ENCODE peak calls at places on chromosomes 3 and 15, in seven cellular contexts. One of them, this sample, is unnamed.

GRCh38 chr15:84878504-84878903 is 6.0 kb upstream of the SLC28A1 start:
- DNase-seq in IMR-90: peak
- DNase-seq in trophoblast cell: peak
- DNase-seq in H1: peak
- DNase-seq in mesenchymal stem cell: peak
- DNase-seq in mesendoderm: peak
- DNase-seq in H9: peak
- DNase-seq in this sample: peak

GRCh38 chr15:76393614-76394013 is 57.0 kb downstream of the ISL2 start:
- DNase-seq in mesendoderm: peak
- DNase-seq in H9: no peak
- DNase-seq in H1: no peak
- DNase-seq in IMR-90: peak
- DNase-seq in trophoblast cell: no peak
- DNase-seq in mesenchymal stem cell: no peak
- DNase-seq in this sample: no peak

GRCh38 chr3:177443469-177443868 is 246.2 kb upstream of the TBL1XR1 start:
- DNase-seq in trophoblast cell: no peak
- DNase-seq in IMR-90: peak
- DNase-seq in mesendoderm: peak
- DNase-seq in mesenchymal stem cell: no peak
- DNase-seq in H9: no peak
- DNase-seq in H1: no peak
- DNase-seq in this sample: no peak

GRCh38 chr15:73681856-73682596 is 2.2 kb upstream of the CD276 start:
- DNase-seq in mesendoderm: no peak
- DNase-seq in IMR-90: no peak
- DNase-seq in H1: no peak
- DNase-seq in mesenchymal stem cell: peak
- DNase-seq in trophoblast cell: no peak
- DNase-seq in H9: no peak
- DNase-seq in this sample: no peak

GRCh38 chr3:23238578-23238977 is 35.5 kb downstream of the UBE2E2 start:
- DNase-seq in H1: no peak
- DNase-seq in trophoblast cell: no peak
- DNase-seq in IMR-90: no peak
- DNase-seq in mesenchymal stem cell: no peak
- DNase-seq in H9: no peak
- DNase-seq in mesendoderm: no peak
- DNase-seq in this sample: no peak

GRCh38 chr3:128344046-128344368 is 122.7 kb downstream of the DNAJB8 start:
- DNase-seq in mesenchymal stem cell: no peak
- DNase-seq in H1: no peak
- DNase-seq in mesendoderm: no peak
- DNase-seq in IMR-90: no peak
- DNase-seq in H9: no peak
- DNase-seq in trophoblast cell: peak
- DNase-seq in this sample: no peak

GRCh38 chr3:62835594-62836236 is 39.5 kb downstream of the CADPS start:
- DNase-seq in H1: no peak
- DNase-seq in mesendoderm: no peak
- DNase-seq in IMR-90: no peak
- DNase-seq in H9: no peak
- DNase-seq in trophoblast cell: no peak
- DNase-seq in mesenchymal stem cell: no peak
- DNase-seq in this sample: no peak

GRCh38 chr3:111998661-111999641 is at the start of gene TAGLN3:
- DNase-seq in H9: peak
- DNase-seq in IMR-90: no peak
- DNase-seq in H1: no peak
- DNase-seq in mesendoderm: peak
- DNase-seq in trophoblast cell: no peak
- DNase-seq in mesenchymal stem cell: peak
- DNase-seq in this sample: peak

GRCh38 chr3:57694146-57694545 is 1.3 kb upstream of the DENND6A start:
- DNase-seq in IMR-90: no peak
- DNase-seq in H1: no peak
- DNase-seq in mesendoderm: no peak
- DNase-seq in H9: no peak
- DNase-seq in trophoblast cell: no peak
- DNase-seq in mesenchymal stem cell: no peak
- DNase-seq in this sample: no peak

GRCh38 chr3:23991236-23992050 is 46.4 kb downstream of the NR1D2 start:
- DNase-seq in mesenchymal stem cell: peak
- DNase-seq in H9: no peak
- DNase-seq in mesendoderm: no peak
- DNase-seq in H1: no peak
- DNase-seq in trophoblast cell: no peak
- DNase-seq in IMR-90: peak
- DNase-seq in this sample: no peak

GRCh38 chr3:24237971-24238767 is 256.5 kb downstream of the THRB start:
- DNase-seq in trophoblast cell: peak
- DNase-seq in mesendoderm: peak
- DNase-seq in IMR-90: peak
- DNase-seq in H9: peak
- DNase-seq in H1: peak
- DNase-seq in mesenchymal stem cell: peak
- DNase-seq in this sample: peak

GRCh38 chr3:184005981-184006507 is 11.6 kb downstream of the ABCC5 start:
- DNase-seq in H1: no peak
- DNase-seq in IMR-90: peak
- DNase-seq in H9: peak
- DNase-seq in trophoblast cell: no peak
- DNase-seq in mesenchymal stem cell: peak
- DNase-seq in mesendoderm: peak
- DNase-seq in this sample: no peak

GRCh38 chr15:63881431-63881830 is 47.7 kb upstream of the HERC1 start:
- DNase-seq in IMR-90: no peak
- DNase-seq in H1: no peak
- DNase-seq in mesenchymal stem cell: no peak
- DNase-seq in mesendoderm: no peak
- DNase-seq in trophoblast cell: no peak
- DNase-seq in H9: no peak
- DNase-seq in this sample: no peak

GRCh38 chr3:184889312-184889904 is 77.4 kb downstream of the VPS8 start:
- DNase-seq in H1: no peak
- DNase-seq in mesendoderm: peak
- DNase-seq in trophoblast cell: no peak
- DNase-seq in IMR-90: no peak
- DNase-seq in H9: no peak
- DNase-seq in mesenchymal stem cell: no peak
- DNase-seq in this sample: no peak

GRCh38 chr3:138775254-138775595 is 59.5 kb downstream of the PIK3CB start:
- DNase-seq in IMR-90: no peak
- DNase-seq in mesenchymal stem cell: no peak
- DNase-seq in trophoblast cell: no peak
- DNase-seq in H9: no peak
- DNase-seq in H1: no peak
- DNase-seq in mesendoderm: no peak
- DNase-seq in this sample: no peak

GRCh38 chr15:71784719-71785118 is 25.6 kb upstream of the NR2E3 start:
- DNase-seq in H9: no peak
- DNase-seq in trophoblast cell: no peak
- DNase-seq in mesenchymal stem cell: no peak
- DNase-seq in mesendoderm: peak
- DNase-seq in IMR-90: no peak
- DNase-seq in H1: no peak
- DNase-seq in this sample: no peak

GRCh38 chr3:197132916-197133530 is 103.4 kb upstream of the MELTF start:
- DNase-seq in H9: no peak
- DNase-seq in mesenchymal stem cell: peak
- DNase-seq in H1: no peak
- DNase-seq in trophoblast cell: no peak
- DNase-seq in IMR-90: no peak
- DNase-seq in mesendoderm: no peak
- DNase-seq in this sample: no peak

GRCh38 chr3:187490366-187490765 is 122.2 kb downstream of the RTP4 start:
- DNase-seq in IMR-90: no peak
- DNase-seq in mesenchymal stem cell: peak
- DNase-seq in mesendoderm: no peak
- DNase-seq in H9: no peak
- DNase-seq in trophoblast cell: no peak
- DNase-seq in H1: no peak
- DNase-seq in this sample: no peak

GRCh38 chr3:65230251-65231140 is 542.7 kb upstream of the ADAMTS9 start:
- DNase-seq in H9: no peak
- DNase-seq in H1: no peak
- DNase-seq in mesendoderm: no peak
- DNase-seq in trophoblast cell: no peak
- DNase-seq in mesenchymal stem cell: peak
- DNase-seq in IMR-90: no peak
- DNase-seq in this sample: no peak

GRCh38 chr3:101303089-101303731 is 17.2 kb downstream of the IMPG2 start:
- DNase-seq in trophoblast cell: no peak
- DNase-seq in H1: no peak
- DNase-seq in mesendoderm: no peak
- DNase-seq in H9: no peak
- DNase-seq in mesenchymal stem cell: peak
- DNase-seq in IMR-90: peak
- DNase-seq in this sample: no peak

GRCh38 chr3:40387001-40387894 is at the start of gene ENTPD3:
- DNase-seq in trophoblast cell: peak
- DNase-seq in H9: peak
- DNase-seq in mesenchymal stem cell: peak
- DNase-seq in IMR-90: no peak
- DNase-seq in mesendoderm: peak
- DNase-seq in H1: peak
- DNase-seq in this sample: peak

GRCh38 chr3:43998841-43999805 is 242.6 kb upstream of the TOPAZ1 start:
- DNase-seq in trophoblast cell: no peak
- DNase-seq in H9: peak
- DNase-seq in mesenchymal stem cell: peak
- DNase-seq in IMR-90: no peak
- DNase-seq in mesendoderm: peak
- DNase-seq in H1: no peak
- DNase-seq in this sample: peak

GRCh38 chr3:126338796-126339241 is 18.4 kb downstream of the KLF15 start:
- DNase-seq in mesendoderm: no peak
- DNase-seq in H9: no peak
- DNase-seq in mesenchymal stem cell: no peak
- DNase-seq in trophoblast cell: no peak
- DNase-seq in H1: no peak
- DNase-seq in IMR-90: no peak
- DNase-seq in this sample: no peak

GRCh38 chr3:190032924-190033323 is 87.8 kb downstream of the P3H2 start:
- DNase-seq in trophoblast cell: no peak
- DNase-seq in IMR-90: no peak
- DNase-seq in mesendoderm: peak
- DNase-seq in mesenchymal stem cell: no peak
- DNase-seq in H9: peak
- DNase-seq in H1: peak
- DNase-seq in this sample: no peak

GRCh38 chr3:135736740-135737139 is 228.8 kb upstream of the PPP2R3A start:
- DNase-seq in trophoblast cell: peak
- DNase-seq in mesenchymal stem cell: no peak
- DNase-seq in H9: peak
- DNase-seq in IMR-90: peak
- DNase-seq in H1: peak
- DNase-seq in mesendoderm: peak
- DNase-seq in this sample: no peak

GRCh38 chr3:74559301-74559700 is 55.2 kb downstream of the CNTN3 start:
- DNase-seq in H1: no peak
- DNase-seq in IMR-90: no peak
- DNase-seq in mesendoderm: peak
- DNase-seq in H9: no peak
- DNase-seq in mesenchymal stem cell: no peak
- DNase-seq in trophoblast cell: no peak
- DNase-seq in this sample: peak

GRCh38 chr3:152056481-152056880 is 183.0 kb downstream of the SUCNR1 start:
- DNase-seq in trophoblast cell: peak
- DNase-seq in mesendoderm: no peak
- DNase-seq in H1: no peak
- DNase-seq in mesenchymal stem cell: no peak
- DNase-seq in IMR-90: no peak
- DNase-seq in H9: no peak
- DNase-seq in this sample: no peak

GRCh38 chr3:152053876-152054275 is 180.4 kb downstream of the SUCNR1 start:
- DNase-seq in H1: no peak
- DNase-seq in mesenchymal stem cell: no peak
- DNase-seq in IMR-90: no peak
- DNase-seq in mesendoderm: no peak
- DNase-seq in trophoblast cell: peak
- DNase-seq in H9: no peak
- DNase-seq in this sample: no peak

GRCh38 chr3:152056073-152056472 is 182.6 kb downstream of the SUCNR1 start:
- DNase-seq in trophoblast cell: no peak
- DNase-seq in H9: no peak
- DNase-seq in mesenchymal stem cell: no peak
- DNase-seq in mesendoderm: no peak
- DNase-seq in H1: no peak
- DNase-seq in IMR-90: no peak
- DNase-seq in this sample: no peak

GRCh38 chr3:152051501-152052404 is 178.3 kb downstream of the SUCNR1 start:
- DNase-seq in mesendoderm: no peak
- DNase-seq in trophoblast cell: peak
- DNase-seq in IMR-90: peak
- DNase-seq in mesenchymal stem cell: peak
- DNase-seq in H9: no peak
- DNase-seq in H1: no peak
- DNase-seq in this sample: no peak

GRCh38 chr3:152054315-152054714 is 180.9 kb downstream of the SUCNR1 start:
- DNase-seq in mesenchymal stem cell: no peak
- DNase-seq in trophoblast cell: no peak
- DNase-seq in IMR-90: no peak
- DNase-seq in H9: no peak
- DNase-seq in H1: no peak
- DNase-seq in mesendoderm: no peak
- DNase-seq in this sample: no peak
- H2BK5ac ChIP-seq in mesenchymal stem cell: no peak
- H2BK5ac ChIP-seq in trophoblast cell: no peak
- H2BK5ac ChIP-seq in IMR-90: no peak
- H2BK5ac ChIP-seq in H9: no peak
- H2BK5ac ChIP-seq in H1: no peak
- H2BK5ac ChIP-seq in mesendoderm: no peak
- H2BK5ac ChIP-seq in this sample: no peak

GRCh38 chr15:30023798-30024295 is 58.9 kb upstream of the GOLGA8J start:
- DNase-seq in H9: no peak
- DNase-seq in H1: no peak
- DNase-seq in mesendoderm: no peak
- DNase-seq in mesenchymal stem cell: no peak
- DNase-seq in trophoblast cell: no peak
- DNase-seq in IMR-90: peak
- DNase-seq in this sample: no peak
- H2BK5ac ChIP-seq in H9: no peak
- H2BK5ac ChIP-seq in H1: no peak
- H2BK5ac ChIP-seq in mesendoderm: no peak
- H2BK5ac ChIP-seq in mesenchymal stem cell: no peak
- H2BK5ac ChIP-seq in trophoblast cell: no peak
- H2BK5ac ChIP-seq in IMR-90: no peak
- H2BK5ac ChIP-seq in this sample: no peak

GRCh38 chr15:40436116-40436891 is 4.4 kb upstream of the BAHD1 start:
- DNase-seq in IMR-90: no peak
- DNase-seq in mesenchymal stem cell: no peak
- DNase-seq in trophoblast cell: no peak
- DNase-seq in mesendoderm: no peak
- DNase-seq in H1: no peak
- DNase-seq in H9: no peak
- DNase-seq in this sample: no peak
- H2BK5ac ChIP-seq in IMR-90: no peak
- H2BK5ac ChIP-seq in mesenchymal stem cell: no peak
- H2BK5ac ChIP-seq in trophoblast cell: no peak
- H2BK5ac ChIP-seq in mesendoderm: peak
- H2BK5ac ChIP-seq in H1: peak
- H2BK5ac ChIP-seq in H9: no peak
- H2BK5ac ChIP-seq in this sample: peak

GRCh38 chr3:123783811-123784210 is 100.3 kb downstream of the MYLK start:
- DNase-seq in trophoblast cell: no peak
- DNase-seq in mesenchymal stem cell: no peak
- DNase-seq in mesendoderm: no peak
- DNase-seq in H9: no peak
- DNase-seq in H1: no peak
- DNase-seq in IMR-90: no peak
- DNase-seq in this sample: no peak
- H2BK5ac ChIP-seq in trophoblast cell: no peak
- H2BK5ac ChIP-seq in mesenchymal stem cell: no peak
- H2BK5ac ChIP-seq in mesendoderm: no peak
- H2BK5ac ChIP-seq in H9: no peak
- H2BK5ac ChIP-seq in H1: no peak
- H2BK5ac ChIP-seq in IMR-90: peak
- H2BK5ac ChIP-seq in this sample: no peak

This sample was measured in neuronal stem cell.